ENCODE peak calls at places on chromosomes 12 and 14, in eight cellular contexts. J, G, N, K, C, Z, D and H are unnamed samples.

GRCh38 chr12:67410246-67410645 is 141.1 kb downstream of the CAND1 start:
- DNase-seq in J (no peak), G (no peak), N (no peak), K (no peak), C (no peak), Z (no peak), D (no peak), H (no peak)

GRCh38 chr12:19432309-19433170 is 6.8 kb upstream of the AEBP2 start:
- DNase-seq in J (no peak), G (peak), N (no peak), K (no peak), C (no peak), Z (no peak), D (no peak), H (no peak)

GRCh38 chr12:115916910-115917668 is 360.4 kb downstream of the MED13L start:
- DNase-seq in J (peak), G (peak), N (peak), K (no peak), C (peak), Z (peak), D (peak), H (peak)

GRCh38 chr14:83300454-83301064 is 1766.9 kb upstream of the SEL1L start:
- DNase-seq in J (no peak), G (peak), N (no peak), K (no peak), C (no peak), Z (no peak), D (no peak), H (peak)

GRCh38 chr12:58557156-58557555 is 363.1 kb downstream of the LRIG3 start:
- DNase-seq in J (no peak), G (peak), N (no peak), K (peak), C (no peak), Z (no peak), D (no peak), H (no peak)

GRCh38 chr12:5945071-5946008 is at the start of gene ANO2:
- DNase-seq in J (no peak), G (peak), N (no peak), K (no peak), C (no peak), Z (no peak), D (no peak), H (no peak)

GRCh38 chr14:33359288-33359881 is 420.7 kb downstream of the NPAS3 start:
- DNase-seq in J (no peak), G (no peak), N (no peak), K (no peak), C (no peak), Z (no peak), D (no peak), H (no peak)

GRCh38 chr12:40105265-40105514 is 691 bp downstream of the SLC2A13 start:
- DNase-seq in J (peak), G (no peak), N (peak), K (no peak), C (no peak), Z (no peak), D (no peak), H (no peak)

GRCh38 chr14:97219356-97220017 is 422.3 kb downstream of the VRK1 start:
- DNase-seq in J (no peak), G (no peak), N (no peak), K (no peak), C (no peak), Z (no peak), D (no peak), H (no peak)

GRCh38 chr14:77133718-77134338 is 7.8 kb downstream of the ZDHHC22 start:
- DNase-seq in J (peak), G (peak), N (peak), K (no peak), C (peak), Z (no peak), D (peak), H (peak)

GRCh38 chr14:25111061-25111601 is 61.2 kb upstream of the STXBP6 start:
- DNase-seq in J (no peak), G (peak), N (peak), K (peak), C (peak), Z (peak), D (no peak), H (no peak)

GRCh38 chr12:132561784-132562156 is 48.6 kb downstream of the LRCOL1 start:
- DNase-seq in J (no peak), G (peak), N (no peak), K (no peak), C (no peak), Z (peak), D (no peak), H (peak)

GRCh38 chr12:55933158-55933798 is 2.3 kb downstream of the DGKA start:
- DNase-seq in J (no peak), G (peak), N (no peak), K (no peak), C (no peak), Z (peak), D (no peak), H (no peak)

GRCh38 chr12:11723993-11724392 is 74.5 kb downstream of the ETV6 start:
- DNase-seq in J (no peak), G (no peak), N (no peak), K (no peak), C (no peak), Z (no peak), D (no peak), H (no peak)

GRCh38 chr14:104789752-104790743 is 5.5 kb downstream of the AKT1 start:
- DNase-seq in J (no peak), G (no peak), N (no peak), K (no peak), C (no peak), Z (no peak), D (no peak), H (no peak)

GRCh38 chr14:41490323-41490722 is 116.4 kb upstream of the LRFN5 start:
- DNase-seq in J (no peak), G (no peak), N (no peak), K (no peak), C (no peak), Z (no peak), D (no peak), H (no peak)

GRCh38 chr12:15143467-15143866 is 77.8 kb downstream of the RERG start:
- DNase-seq in J (no peak), G (no peak), N (no peak), K (no peak), C (no peak), Z (no peak), D (no peak), H (no peak)

GRCh38 chr12:104201238-104202001 is 14.2 kb upstream of the TXNRD1 start:
- DNase-seq in J (no peak), G (peak), N (peak), K (no peak), C (no peak), Z (peak), D (no peak), H (peak)

GRCh38 chr14:81729622-81730021 is 196.0 kb upstream of the SEL1L start:
- DNase-seq in J (no peak), G (no peak), N (no peak), K (no peak), C (no peak), Z (no peak), D (no peak), H (no peak)

GRCh38 chr14:99995700-99996356 is 69.4 kb upstream of the EVL start:
- DNase-seq in J (no peak), G (peak), N (peak), K (no peak), C (peak), Z (peak), D (peak), H (peak)

GRCh38 chr12:124044809-124045321 is 71.8 kb downstream of the ZNF664 start:
- DNase-seq in J (no peak), G (peak), N (no peak), K (no peak), C (no peak), Z (no peak), D (no peak), H (no peak)

GRCh38 chr12:131609762-131610161 is 101.1 kb upstream of the SFSWAP start:
- DNase-seq in J (no peak), G (no peak), N (no peak), K (no peak), C (no peak), Z (no peak), D (no peak), H (no peak)

GRCh38 chr14:102187044-102187443 is 47.3 kb downstream of the WDR20 start:
- DNase-seq in J (no peak), G (peak), N (no peak), K (no peak), C (no peak), Z (no peak), D (no peak), H (no peak)

GRCh38 chr12:103647267-103647666 is 60.2 kb downstream of the STAB2 start:
- DNase-seq in J (no peak), G (peak), N (no peak), K (peak), C (no peak), Z (no peak), D (no peak), H (no peak)

GRCh38 chr12:122851820-122852219 is 16.6 kb downstream of the HIP1R start:
- DNase-seq in J (no peak), G (peak), N (no peak), K (no peak), C (no peak), Z (no peak), D (no peak), H (no peak)

GRCh38 chr12:64635356-64635998 is 25.2 kb downstream of the RASSF3 start:
- DNase-seq in J (no peak), G (no peak), N (no peak), K (no peak), C (no peak), Z (no peak), D (no peak), H (no peak)

GRCh38 chr12:51388066-51388799 is 3.0 kb downstream of the GALNT6 start:
- DNase-seq in J (no peak), G (peak), N (peak), K (no peak), C (no peak), Z (no peak), D (peak), H (peak)

GRCh38 chr12:123096159-123096558 is 54.7 kb downstream of the PITPNM2 start:
- DNase-seq in J (no peak), G (no peak), N (no peak), K (no peak), C (no peak), Z (no peak), D (no peak), H (no peak)

GRCh38 chr12:29499235-29499634 is 1.7 kb upstream of the OVCH1 start:
- DNase-seq in J (no peak), G (no peak), N (no peak), K (no peak), C (no peak), Z (no peak), D (no peak), H (no peak)
- H3K4me3 ChIP-seq in J (no peak), G (no peak), N (no peak), K (no peak), C (no peak), Z (no peak), D (no peak), H (no peak)

GRCh38 chr12:68532204-68532886 is 78.4 kb upstream of the RAP1B start:
- DNase-seq in J (no peak), G (peak), N (no peak), K (no peak), C (no peak), Z (no peak), D (no peak), H (no peak)
- H3K4me3 ChIP-seq in J (no peak), G (no peak), N (no peak), K (no peak), C (no peak), Z (no peak), D (no peak), H (no peak)

GRCh38 chr14:92650581-92651105 is 97.8 kb downstream of the LGMN start:
- DNase-seq in J (no peak), G (no peak), N (no peak), K (no peak), C (no peak), Z (no peak), D (no peak), H (no peak)

GRCh38 chr14:92651106-92651792 is 97.2 kb downstream of the LGMN start:
- DNase-seq in J (no peak), G (no peak), N (no peak), K (no peak), C (no peak), Z (peak), D (no peak), H (no peak)

GRCh38 chr14:92652413-92653151 is 95.8 kb downstream of the LGMN start:
- DNase-seq in J (no peak), G (no peak), N (no peak), K (no peak), C (no peak), Z (no peak), D (no peak), H (no peak)

GRCh38 chr14:92653162-92653651 is 95.2 kb downstream of the LGMN start:
- DNase-seq in J (no peak), G (no peak), N (no peak), K (no peak), C (no peak), Z (no peak), D (no peak), H (no peak)

DNA sequence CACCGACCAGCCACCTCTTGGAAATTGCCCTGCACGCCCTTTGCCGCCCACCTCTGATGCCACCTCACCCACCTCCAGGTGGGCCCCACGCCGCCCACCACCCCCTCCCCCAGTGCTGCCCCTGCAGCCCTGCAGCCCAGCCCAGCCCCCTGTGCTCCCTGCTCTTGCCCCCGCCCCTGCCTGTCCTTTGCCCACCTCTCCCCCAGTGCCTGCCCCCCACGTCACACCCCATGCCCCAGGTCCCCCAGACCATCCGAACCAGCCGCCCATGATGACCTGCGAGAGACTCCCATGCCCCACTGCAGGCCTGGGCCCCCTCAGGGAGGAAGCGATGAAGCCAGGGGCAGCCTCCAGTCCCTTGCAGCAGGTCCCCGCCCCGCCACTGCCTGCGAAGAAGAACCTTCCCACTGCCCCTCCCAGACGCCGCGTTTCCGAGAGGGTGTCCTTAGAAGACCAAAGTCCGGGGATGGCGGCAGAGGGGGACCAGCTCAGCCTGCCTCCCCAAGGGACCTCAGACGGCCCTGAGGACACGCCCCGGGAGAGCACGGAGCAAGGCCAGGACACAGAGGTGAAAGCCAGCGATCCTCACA is 96.5 kb downstream of the LGMN start:
- DNase-seq in J (peak), G (no peak), N (peak), K (no peak), C (peak), Z (peak), D (no peak), H (no peak)
- H3K4me3 ChIP-seq in J (no peak), G (no peak), N (no peak), K (no peak), C (no peak), Z (peak), D (no peak), H (no peak)

DNA sequence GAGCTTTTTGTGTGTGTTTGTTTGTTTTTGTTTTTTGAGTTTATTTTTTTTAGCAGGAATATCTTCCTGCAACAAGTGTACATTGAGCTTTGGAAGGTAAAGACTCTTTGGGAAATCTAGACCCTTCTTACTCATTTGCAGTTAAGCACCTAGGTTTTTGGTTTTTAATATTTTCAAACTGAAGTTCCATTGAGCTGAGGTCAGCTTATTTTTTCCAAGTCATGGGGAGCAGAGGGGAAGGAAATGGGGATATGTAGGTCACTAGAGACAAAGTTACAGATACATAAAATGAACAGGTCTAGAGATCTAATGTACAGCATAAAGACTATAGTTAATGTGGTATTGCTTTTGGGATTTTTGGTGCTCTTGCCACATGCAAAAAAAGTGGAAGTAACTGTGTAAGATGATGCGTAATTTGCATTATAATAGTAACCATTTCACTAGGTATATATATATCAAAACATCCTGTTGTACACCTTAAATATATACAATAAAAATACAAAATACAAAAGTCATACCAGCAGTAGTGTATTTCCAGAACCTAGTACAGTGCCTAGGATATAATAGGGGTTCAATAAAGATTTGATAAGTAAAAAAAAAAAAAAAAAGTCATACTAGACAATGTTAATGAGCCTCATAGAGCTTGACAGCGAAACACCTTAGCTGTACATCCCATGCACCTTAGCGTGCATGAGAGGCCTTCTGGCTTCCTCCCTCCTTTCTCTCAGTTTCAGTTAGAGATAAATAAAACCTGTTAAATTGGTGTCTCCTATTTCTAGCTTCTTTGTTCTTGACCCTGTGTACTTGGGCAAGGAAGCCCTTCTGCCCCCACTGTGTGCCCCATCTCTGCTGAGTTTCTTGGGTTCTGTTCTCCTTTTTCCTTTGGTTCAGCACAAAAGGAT is 22.7 kb downstream of the CGRRF1 start:
- DNase-seq in J (no peak), G (no peak), N (no peak), K (no peak), C (no peak), Z (no peak), D (no peak), H (no peak)
- H3K4me3 ChIP-seq in J (no peak), G (no peak), N (no peak), K (no peak), C (no peak), Z (no peak), D (no peak), H (no peak)

GRCh38 chr12:102479099-102479887 is 1.1 kb downstream of the IGF1 start:
- DNase-seq in J (no peak), G (peak), N (no peak), K (no peak), C (no peak), Z (no peak), D (no peak), H (no peak)

GRCh38 chr12:102480401-102480800 is at the start of gene IGF1:
- DNase-seq in J (no peak), G (no peak), N (no peak), K (no peak), C (no peak), Z (no peak), D (no peak), H (no peak)

GRCh38 chr12:102479984-102480383 is 379 bp downstream of the IGF1 start:
- DNase-seq in J (no peak), G (no peak), N (no peak), K (no peak), C (no peak), Z (no peak), D (no peak), H (no peak)

GRCh38 chr12:102481705-102482104 is 1.3 kb upstream of the IGF1 start:
- DNase-seq in J (no peak), G (no peak), N (no peak), K (no peak), C (no peak), Z (no peak), D (no peak), H (no peak)

DNA sequence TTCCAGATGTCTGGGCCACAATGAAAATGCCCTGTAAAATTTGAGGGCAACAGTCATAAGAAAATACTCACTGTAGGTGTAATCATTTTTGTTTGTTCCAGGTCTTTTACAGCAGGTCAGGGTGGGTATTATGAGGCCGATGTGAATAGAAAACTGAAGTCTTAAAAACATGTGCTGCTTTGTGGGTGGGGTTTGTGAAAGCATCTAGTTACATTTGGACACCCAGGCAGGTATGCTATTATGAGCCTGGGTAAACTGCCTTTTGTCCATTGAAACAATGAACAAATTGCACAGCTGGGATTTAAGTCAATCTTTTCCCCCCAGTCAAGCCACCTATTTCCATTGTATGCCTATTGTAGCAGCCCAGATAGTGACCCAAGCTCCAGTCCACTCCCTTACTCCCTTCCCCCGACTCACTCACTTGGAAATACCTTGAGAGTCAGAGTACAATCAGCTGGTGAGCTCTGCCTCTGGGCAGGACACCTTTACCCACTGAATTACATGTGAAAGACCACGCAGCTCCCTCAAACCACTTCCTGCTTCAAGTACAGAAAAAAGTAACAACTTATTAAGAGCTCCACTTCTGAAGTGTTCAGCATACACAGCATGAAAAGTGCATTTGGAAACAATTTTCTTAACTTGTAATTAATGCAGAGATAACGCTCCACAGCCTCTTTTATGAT is 1.8 kb downstream of the IGF1 start:
- DNase-seq in J (no peak), G (no peak), N (no peak), K (no peak), C (no peak), Z (peak), D (no peak), H (no peak)
- H3K4me3 ChIP-seq in J (peak), G (no peak), N (peak), K (no peak), C (no peak), Z (no peak), D (peak), H (no peak)